ENCODE peak calls at places on chromosomes 4 and X, in nine cellular contexts. Z, X, A, T, L, D, R, E and I are unnamed samples.
A peak's percentile ranks its signal among the peaks of the same experiment; 100 is the strongest.

GRCh38 chr4:26457412-26457811 is 32.9 kb downstream of the CCKAR start:
- DNase-seq in Z (no peak), X (no peak), A (no peak), T (no peak), L (no peak), D (no peak), R (no peak), E (no peak), I (no peak)

GRCh38 chr4:172725581-172725980 is 443.0 kb upstream of the GALNT7 start:
- DNase-seq in Z (no peak), X (no peak), A (no peak), T (no peak), L (no peak), D (no peak), R (no peak), E (no peak), I (no peak)

GRCh38 chr4:40205259-40206198 is 8.7 kb downstream of the RHOH start:
- DNase-seq in Z (no peak), X (no peak), A (no peak), T (no peak), L (no peak), D (no peak), R (no peak), E (no peak), I (no peak)

GRCh38 chrX:40213092-40213491 is 115.3 kb upstream of the BCOR start:
- DNase-seq in Z (no peak), X (no peak), A (no peak), T (no peak), L (no peak), D (no peak), R (no peak), E (no peak), I (peak; percentile 43)

GRCh38 chr4:132195181-132195580 is 953.9 kb upstream of the PCDH10 start:
- DNase-seq in Z (no peak), X (no peak), A (no peak), T (no peak), L (no peak), D (no peak), R (no peak), E (no peak), I (no peak)

GRCh38 chrX:16096131-16096530 is 27.2 kb upstream of the GRPR start:
- DNase-seq in Z (no peak), X (peak; percentile 55), A (no peak), T (no peak), L (peak; percentile 20), D (no peak), R (no peak), E (no peak), I (no peak)

GRCh38 chr4:81215219-81215892 is at the start of gene PRKG2:
- DNase-seq in Z (peak; percentile 65), X (peak; percentile 39), A (peak; percentile 74), T (peak; percentile 20), L (peak; percentile 27), D (no peak), R (no peak), E (no peak), I (peak; percentile 62)

GRCh38 chr4:4696521-4696920 is 154.7 kb upstream of the STX18 start:
- DNase-seq in Z (no peak), X (peak; percentile 87), A (no peak), T (no peak), L (no peak), D (no peak), R (no peak), E (no peak), I (no peak)

GRCh38 chrX:136353519-136354095 is 52.8 kb downstream of the ADGRG4 start:
- DNase-seq in Z (no peak), X (no peak), A (no peak), T (no peak), L (no peak), D (peak; percentile 67), R (no peak), E (no peak), I (no peak)

GRCh38 chrX:140509468-140510305 is 4.8 kb upstream of the SOX3 start:
- DNase-seq in Z (no peak), X (peak; percentile 24), A (no peak), T (no peak), L (no peak), D (no peak), R (no peak), E (no peak), I (no peak)

GRCh38 chrX:56813318-56813837 is 84.3 kb downstream of the NBDY start:
- DNase-seq in Z (no peak), X (no peak), A (no peak), T (no peak), L (no peak), D (peak; percentile 78), R (no peak), E (no peak), I (no peak)

GRCh38 chr4:53656421-53656981 is 65.2 kb upstream of the LNX1 start:
- DNase-seq in Z (no peak), X (no peak), A (no peak), T (no peak), L (no peak), D (no peak), R (no peak), E (peak; percentile 37), I (no peak)

GRCh38 chrX:13614154-13614553 is 38.8 kb upstream of the TCEANC start:
- DNase-seq in Z (no peak), X (no peak), A (no peak), T (no peak), L (no peak), D (no peak), R (no peak), E (no peak), I (no peak)

GRCh38 chr4:95547708-95548471 is 883 bp downstream of the UNC5C start:
- DNase-seq in Z (peak; percentile 75), X (peak; percentile 58), A (peak; percentile 36), T (peak; percentile 23), L (peak; percentile 45), D (no peak), R (peak; percentile 25), E (peak; percentile 18), I (no peak)

GRCh38 chr4:79413486-79413885 is 5.5 kb upstream of the GK2 start:
- DNase-seq in Z (no peak), X (no peak), A (no peak), T (no peak), L (no peak), D (no peak), R (no peak), E (no peak), I (no peak)

GRCh38 chr4:54687887-54688841 is 30.4 kb downstream of the KIT start:
- DNase-seq in Z (no peak), X (no peak), A (no peak), T (no peak), L (no peak), D (no peak), R (no peak), E (no peak), I (no peak)

GRCh38 chrX:47662144-47662657 is 3.2 kb upstream of the UXT start:
- DNase-seq in Z (no peak), X (no peak), A (peak; percentile 54), T (no peak), L (no peak), D (peak; percentile 26), R (no peak), E (peak; percentile 32), I (no peak)

DNA sequence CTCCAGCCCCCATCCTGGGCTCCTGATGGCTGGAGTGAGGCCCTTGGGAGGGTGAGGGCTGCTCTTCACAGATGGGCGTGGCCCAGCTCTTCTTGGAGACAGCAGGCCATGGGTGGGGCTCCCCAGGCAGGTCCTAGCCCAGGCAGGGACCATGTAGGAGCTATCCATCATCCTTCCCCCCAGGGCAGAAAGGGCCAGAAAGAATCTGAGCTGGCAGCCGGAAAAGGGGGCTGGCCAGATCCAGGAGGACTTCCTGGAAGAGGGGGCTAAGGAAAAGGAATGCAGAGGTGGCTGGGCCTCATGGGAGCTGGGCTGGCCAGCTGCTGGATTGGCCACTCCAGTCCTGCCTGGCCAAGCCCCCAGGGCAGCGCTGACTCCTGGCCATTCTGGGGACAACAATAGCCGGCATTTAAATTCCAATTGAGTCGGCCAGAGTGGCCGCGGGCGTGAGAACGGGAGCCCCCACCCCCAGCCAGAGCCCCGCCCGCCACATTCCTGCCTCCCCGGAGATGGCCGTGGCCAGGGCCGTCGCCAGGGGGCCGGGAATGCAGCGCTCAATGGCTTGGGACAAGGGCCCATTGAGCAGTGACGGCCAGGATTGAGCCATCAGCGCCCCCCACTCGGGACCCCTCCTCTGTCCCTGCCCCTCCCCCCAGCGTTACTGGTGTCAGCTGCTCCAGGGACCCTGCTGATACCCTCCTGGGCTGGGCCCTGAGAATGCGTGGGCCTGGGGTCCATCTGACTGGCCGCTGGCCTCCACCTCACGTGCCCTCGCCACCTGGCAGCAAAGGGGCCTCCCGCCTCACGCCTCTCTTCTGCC is 15.1 kb upstream of the FGFR3 start:
- DNase-seq in Z (peak; percentile 78), X (peak; percentile 97), A (peak; percentile 62), T (no peak), L (peak; percentile 91), D (peak; percentile 67), R (no peak), E (no peak), I (no peak)
- TF ChIP-seq CTCF in Z (no peak), X (peak; percentile 40), A (peak; percentile 12), T (no peak), L (no peak), D (no peak), R (no peak), E (no peak), I (no peak)

GRCh38 chr4:109574443-109574850 is 14.4 kb downstream of the MCUB start:
- DNase-seq in Z (no peak), X (no peak), A (peak; percentile 40), T (peak; percentile 28), L (no peak), D (no peak), R (no peak), E (no peak), I (no peak)
- TF ChIP-seq CTCF in Z (no peak), X (peak; percentile 7), A (peak; percentile 36), T (peak; percentile 29), L (no peak), D (no peak), R (peak; percentile 44), E (no peak), I (no peak)

GRCh38 chrX:14697453-14697852 is 168.1 kb downstream of the GLRA2 start:
- DNase-seq in Z (peak; percentile 55), X (peak; percentile 55), A (peak; percentile 13), T (peak; percentile 46), L (peak; percentile 62), D (peak; percentile 4), R (no peak), E (no peak), I (no peak)
- TF ChIP-seq CTCF in Z (peak; percentile 69), X (peak; percentile 64), A (peak; percentile 23), T (peak; percentile 63), L (no peak), D (peak; percentile 11), R (peak; percentile 32), E (no peak), I (peak; percentile 53)

DNA sequence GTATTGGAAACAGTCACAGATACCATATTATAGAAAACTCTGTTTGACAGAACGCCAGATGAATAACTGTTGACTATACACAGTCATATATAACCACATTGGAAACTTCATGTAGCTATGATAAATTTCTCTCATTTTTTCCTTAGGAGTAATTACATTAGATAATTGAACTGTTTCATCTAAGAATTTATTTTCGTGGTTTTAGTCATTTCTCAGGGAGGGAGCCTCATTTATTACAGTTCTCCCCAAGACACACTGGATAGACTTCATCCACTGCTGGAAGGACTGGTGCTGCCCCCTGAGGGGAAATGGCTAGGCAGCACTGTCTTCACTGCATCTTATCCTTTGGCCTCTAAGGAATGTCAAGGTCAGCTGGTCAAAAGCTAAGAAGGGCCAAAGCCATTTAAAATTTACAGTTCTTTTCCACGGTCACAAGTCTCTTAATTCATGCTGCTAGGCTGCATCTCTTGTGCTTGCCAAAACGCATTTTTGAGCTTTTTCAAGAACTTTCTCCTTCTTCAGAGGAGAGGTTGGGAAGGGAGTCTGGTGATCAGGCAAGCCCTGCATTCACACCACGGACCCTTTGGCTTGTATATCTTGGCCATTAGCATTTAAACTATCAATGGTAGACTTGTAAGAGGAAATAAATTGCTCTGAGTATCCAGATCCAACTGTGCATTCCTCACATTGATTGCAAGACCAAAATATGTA is 145.1 kb downstream of the CBR4 start:
- DNase-seq in Z (no peak), X (no peak), A (no peak), T (no peak), L (peak; percentile 42), D (no peak), R (no peak), E (no peak), I (no peak)
- TF ChIP-seq CTCF in Z (peak; percentile 64), X (peak; percentile 23), A (peak; percentile 21), T (no peak), L (no peak), D (no peak), R (peak; percentile 39), E (no peak), I (no peak)